ENCODE peak calls at places on chromosomes 16 and 17, in four cellular contexts. N, J, F and I are unnamed samples.

GRCh38 chr16:66207864-66208226 is 158.6 kb upstream of the CDH5 start:
- DNase-seq in N (no peak), J (no peak), F (no peak), I (no peak)

GRCh38 chr17:69637399-69638165 is 223.1 kb downstream of the MAP2K6 start:
- DNase-seq in N (no peak), J (no peak), F (no peak), I (no peak)

GRCh38 chr16:24771132-24771778 is 41.8 kb downstream of the TNRC6A start:
- DNase-seq in N (no peak), J (no peak), F (no peak), I (no peak)

GRCh38 chr16:88315543-88316105 is 67.1 kb upstream of the ZNF469 start:
- DNase-seq in N (no peak), J (peak; percentile 40), F (peak; percentile 50), I (peak; percentile 65)

GRCh38 chr17:6578491-6578890 is 22.1 kb upstream of the PITPNM3 start:
- DNase-seq in N (no peak), J (no peak), F (no peak), I (no peak)

GRCh38 chr17:78717431-78717980 is 64.6 kb downstream of the CYTH1 start:
- DNase-seq in N (peak; percentile 75), J (no peak), F (peak; percentile 39), I (no peak)

GRCh38 chr17:28031174-28031573 is 11.3 kb upstream of the NLK start:
- DNase-seq in N (no peak), J (no peak), F (no peak), I (no peak)

GRCh38 chr17:19401321-19402010 is 9.6 kb upstream of the RNF112 start:
- DNase-seq in N (no peak), J (no peak), F (no peak), I (no peak)

GRCh38 chr17:4136373-4136772 is 6.5 kb downstream of the ZZEF1 start:
- DNase-seq in N (no peak), J (no peak), F (no peak), I (no peak)

GRCh38 chr16:67481561-67482259 is 753 bp upstream of the ATP6V0D1 start:
- DNase-seq in N (peak; percentile 47), J (no peak), F (peak; percentile 65), I (no peak)

GRCh38 chr17:32241521-32242094 is 24.0 kb upstream of the RHBDL3 start:
- DNase-seq in N (no peak), J (no peak), F (no peak), I (no peak)

GRCh38 chr17:45784583-45785372 is 658 bp downstream of the CRHR1 start:
- DNase-seq in N (peak; percentile 90), J (no peak), F (peak; percentile 24), I (peak; percentile 64)

GRCh38 chr16:81053761-81054160 is 18.1 kb downstream of the ATMIN start:
- DNase-seq in N (no peak), J (no peak), F (no peak), I (no peak)

GRCh38 chr17:3870871-3871306 is 22.0 kb downstream of the CAMKK1 start:
- DNase-seq in N (no peak), J (no peak), F (no peak), I (peak; percentile 21)

GRCh38 chr16:12392585-12393089 is 411.1 kb downstream of the CPPED1 start:
- DNase-seq in N (no peak), J (no peak), F (no peak), I (peak; percentile 19)

GRCh38 chr16:28592511-28592910 is 4.3 kb downstream of the SULT1A2 start:
- DNase-seq in N (no peak), J (no peak), F (no peak), I (no peak)

GRCh38 chr17:28727727-28728363 is 743 bp upstream of the NEK8 start:
- DNase-seq in N (peak; percentile 61), J (peak; percentile 55), F (peak; percentile 85), I (peak; percentile 46)

GRCh38 chr17:38566666-38567031 is 39.1 kb downstream of the SRCIN1 start:
- DNase-seq in N (no peak), J (no peak), F (no peak), I (no peak)

GRCh38 chr17:66787914-66788313 is 47.0 kb upstream of the CACNG5 start:
- DNase-seq in N (no peak), J (no peak), F (no peak), I (no peak)

GRCh38 chr17:46769531-46770438 is 48.7 kb downstream of the WNT3 start:
- DNase-seq in N (peak; percentile 51), J (no peak), F (no peak), I (no peak)

GRCh38 chr16:81608515-81609209 is 164.1 kb downstream of the CMIP start:
- DNase-seq in N (no peak), J (no peak), F (no peak), I (no peak)

DNA sequence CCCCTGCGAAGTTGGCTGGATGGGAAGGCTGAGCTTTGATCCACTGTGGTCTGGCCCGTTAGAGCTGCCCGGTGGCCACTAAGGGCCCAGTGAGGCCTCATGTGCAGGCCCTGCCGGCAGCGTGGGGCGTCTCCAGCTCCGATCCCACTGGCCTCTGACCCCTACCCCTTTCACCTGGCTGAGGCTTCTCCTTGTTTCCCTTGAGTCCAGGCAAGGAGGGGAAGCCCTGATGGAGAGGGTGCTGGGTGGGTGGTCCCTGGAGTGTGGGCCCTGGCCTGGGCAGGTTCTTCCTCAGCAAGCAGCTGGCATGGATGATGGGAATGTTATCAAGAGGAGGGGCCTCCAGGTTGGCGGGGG is 356.8 kb downstream of the SEC14L1 start:
- DNase-seq in N (peak; percentile 33), J (no peak), F (no peak), I (no peak)
- TF ChIP-seq ELF1 in N (no peak), J (no peak), F (no peak), I (no peak)

GRCh38 chr17:79809530-79810137 is 12.8 kb upstream of the CBX8 start:
- DNase-seq in N (peak; percentile 80), J (no peak), F (no peak), I (no peak)

GRCh38 chr17:79806863-79807720 is 10.2 kb upstream of the CBX8 start:
- DNase-seq in N (no peak), J (no peak), F (no peak), I (no peak)

GRCh38 chr17:79810138-79811027 is 13.5 kb upstream of the CBX8 start:
- DNase-seq in N (peak; percentile 97), J (peak; percentile 70), F (peak; percentile 83), I (peak; percentile 94)

GRCh38 chr17:79811036-79811887 is 14.4 kb upstream of the CBX8 start:
- DNase-seq in N (peak; percentile 97), J (peak; percentile 50), F (peak; percentile 64), I (peak; percentile 80)

DNA sequence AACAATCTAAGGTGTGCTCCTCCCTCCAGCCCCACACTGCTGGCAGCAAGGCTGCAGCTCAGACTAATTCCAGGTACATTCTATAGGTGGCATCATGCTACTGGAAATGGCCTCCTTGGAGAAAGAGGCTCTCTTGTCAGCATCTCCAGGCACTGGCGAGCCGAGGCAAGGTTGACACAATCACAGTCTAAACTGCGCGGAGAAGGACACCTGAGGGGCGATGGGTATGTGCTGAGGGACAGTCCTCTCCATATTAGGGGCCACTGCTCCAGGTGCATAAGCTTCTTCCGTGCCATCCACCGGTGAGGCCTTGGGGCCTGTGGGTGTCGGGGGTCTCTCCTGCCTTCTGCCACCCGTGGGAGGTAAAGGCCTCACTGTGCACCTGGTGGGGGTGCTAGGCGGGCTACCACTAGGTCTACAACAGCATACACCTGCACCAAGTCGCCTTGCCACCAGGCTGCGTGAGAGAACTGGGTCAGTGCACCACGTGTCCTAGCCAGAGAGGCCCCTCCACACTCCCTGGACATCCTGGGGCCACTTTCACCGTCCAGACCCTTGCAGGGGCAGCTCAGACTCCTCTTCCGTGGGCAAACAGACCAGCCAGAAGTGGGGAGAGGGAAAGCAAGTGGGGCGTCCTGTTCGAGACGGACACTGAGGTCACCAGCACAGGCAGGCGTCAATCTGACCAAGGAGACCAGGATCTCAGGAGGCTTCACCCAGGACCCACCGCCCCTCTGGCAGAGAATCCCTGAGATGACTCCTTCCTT is 12.1 kb upstream of the CBX8 start:
- DNase-seq in N (no peak), J (peak; percentile 60), F (peak; percentile 73), I (no peak)
- TF ChIP-seq ELF1 in N (no peak), J (no peak), F (no peak), I (no peak)

GRCh38 chr17:39794249-39794970 is 56.7 kb downstream of the GRB7 start:
- DNase-seq in N (no peak), J (no peak), F (no peak), I (no peak)
- TF ChIP-seq ELF1 in N (no peak), J (no peak), F (no peak), I (no peak)

GRCh38 chr16:22664561-22664997 is 149.4 kb upstream of the HS3ST2 start:
- DNase-seq in N (no peak), J (no peak), F (no peak), I (no peak)
- TF ChIP-seq ELF1 in N (no peak), J (no peak), F (no peak), I (no peak)